ENCODE peak calls at places on chromosomes 3 and 15, in seven cellular contexts. P is mucosa of descending colon, Y is neural progenitor cell, G is colonic mucosa, M is GM23248, T is stomach, V is PC-3. W is an unnamed sample. For H3K9me3 and H3K36me3, the result is how much of the 10 kb centered on the place peaks cover.

GRCh38 chr3:43273429-43273828 is 12.9 kb upstream of the SNRK start:
- DNase-seq in P (no peak), Y (peak), G (no peak), M (no peak), T (no peak), V (no peak), W (no peak)

GRCh38 chr3:182413682-182414081 is 379.6 kb upstream of the ATP11B start:
- DNase-seq in P (no peak), Y (no peak), G (no peak), M (no peak), T (no peak), V (no peak), W (no peak)

GRCh38 chr15:87682527-87682926 is 574.0 kb downstream of the NTRK3 start:
- DNase-seq in P (no peak), Y (no peak), G (no peak), M (no peak), T (no peak), V (no peak), W (no peak)

GRCh38 chr15:68365140-68365745 is 66.7 kb downstream of the ITGA11 start:
- DNase-seq in P (no peak), Y (no peak), G (no peak), M (no peak), T (no peak), V (no peak), W (peak)

GRCh38 chr3:30315452-30315851 is 290.9 kb upstream of the TGFBR2 start:
- DNase-seq in P (no peak), Y (no peak), G (no peak), M (peak), T (no peak), V (no peak), W (no peak)

GRCh38 chr3:160027541-160028195 is 39.0 kb downstream of the IL12A start:
- DNase-seq in P (no peak), Y (no peak), G (no peak), M (peak), T (no peak), V (peak), W (peak)

GRCh38 chr15:33242165-33242564 is 47.7 kb upstream of the FMN1 start:
- DNase-seq in P (no peak), Y (no peak), G (no peak), M (peak), T (no peak), V (peak), W (peak)

GRCh38 chr3:138912237-138912636 is 34.7 kb downstream of the FOXL2 start:
- DNase-seq in P (no peak), Y (no peak), G (no peak), M (no peak), T (no peak), V (no peak), W (no peak)

GRCh38 chr3:176663376-176663775 is 533.9 kb downstream of the TBL1XR1 start:
- DNase-seq in P (no peak), Y (peak), G (no peak), M (peak), T (no peak), V (peak), W (no peak)

GRCh38 chr15:40048155-40048792 is 9.3 kb upstream of the SRP14 start:
- DNase-seq in P (peak), Y (no peak), G (no peak), M (no peak), T (peak), V (no peak), W (no peak)

GRCh38 chr3:11155341-11156025 is 1.2 kb downstream of the HRH1 start:
- DNase-seq in P (peak), Y (peak), G (peak), M (peak), T (peak), V (peak), W (peak)

GRCh38 chr3:56956906-56957305 is 103.6 kb upstream of the SPATA12 start:
- DNase-seq in P (no peak), Y (no peak), G (no peak), M (no peak), T (no peak), V (no peak), W (no peak)

GRCh38 chr3:128922804-128923459 is 43.5 kb downstream of the ACAD9 start:
- DNase-seq in P (no peak), Y (no peak), G (no peak), M (no peak), T (no peak), V (no peak), W (no peak)

GRCh38 chr3:141183606-141184005 is 48.0 kb upstream of the PXYLP1 start:
- DNase-seq in P (no peak), Y (no peak), G (no peak), M (no peak), T (no peak), V (no peak), W (no peak)

GRCh38 chr3:190220362-190220761 is 99.7 kb upstream of the P3H2 start:
- DNase-seq in P (no peak), Y (no peak), G (no peak), M (no peak), T (no peak), V (no peak), W (no peak)

GRCh38 chr15:61828008-61828407 is 232.2 kb downstream of the VPS13C start:
- DNase-seq in P (no peak), Y (no peak), G (no peak), M (no peak), T (no peak), V (peak), W (no peak)

GRCh38 chr3:158702815-158703481 is 29.3 kb downstream of the RARRES1 start:
- DNase-seq in P (no peak), Y (no peak), G (no peak), M (peak), T (no peak), V (peak), W (no peak)

GRCh38 chr15:78628227-78628626 is 7.4 kb upstream of the CHRNA3 start:
- DNase-seq in P (no peak), Y (no peak), G (no peak), M (no peak), T (no peak), V (no peak), W (no peak)

GRCh38 chr3:8575364-8576104 is 69.1 kb downstream of the SSUH2 start:
- DNase-seq in P (no peak), Y (no peak), G (no peak), M (peak), T (no peak), V (peak), W (no peak)

GRCh38 chr3:10693457-10693856 is 122.6 kb upstream of the SLC6A11 start:
- DNase-seq in P (no peak), Y (no peak), G (no peak), M (no peak), T (no peak), V (peak), W (no peak)

GRCh38 chr15:98983333-98983732 is 24.3 kb downstream of the PGPEP1L start:
- DNase-seq in P (no peak), Y (no peak), G (peak), M (peak), T (peak), V (peak), W (peak)

GRCh38 chr3:159762238-159762637 is 226.4 kb upstream of the IL12A start:
- DNase-seq in P (no peak), Y (peak), G (no peak), M (peak), T (no peak), V (peak), W (peak)

GRCh38 chr15:70272565-70273355 is 175.0 kb upstream of the TLE3 start:
- DNase-seq in P (no peak), Y (no peak), G (no peak), M (no peak), T (no peak), V (no peak), W (no peak)

GRCh38 chr15:94080416-94080815 is 150.9 kb upstream of the MCTP2 start:
- DNase-seq in P (no peak), Y (no peak), G (no peak), M (peak), T (no peak), V (peak), W (peak)

GRCh38 chr3:37114251-37115145 is 59.9 kb downstream of the LRRFIP2 start:
- DNase-seq in P (no peak), Y (no peak), G (no peak), M (peak), T (no peak), V (peak), W (no peak)

GRCh38 chr15:39248204-39248603 is 332.7 kb upstream of the THBS1 start:
- DNase-seq in P (no peak), Y (no peak), G (no peak), M (peak), T (no peak), V (peak), W (peak)

GRCh38 chr3:193594946-193595689 is 2.1 kb downstream of the OPA1 start:
- DNase-seq in P (no peak), Y (no peak), G (no peak), M (peak), T (no peak), V (peak), W (no peak)

GRCh38 chr3:28915711-28916481 is 365.0 kb upstream of the RBMS3 start:
- DNase-seq in P (no peak), Y (peak), G (peak), M (peak), T (peak), V (peak), W (peak)

GRCh38 chr3:50623840-50624474 is 7.0 kb downstream of the MAPKAPK3 start:
- DNase-seq in P (no peak), Y (no peak), G (no peak), M (peak), T (no peak), V (no peak), W (peak)

GRCh38 chr15:48250640-48251076 is 44.6 kb downstream of the SLC12A1 start:
- DNase-seq in P (no peak), Y (peak), G (peak), M (peak), T (no peak), V (peak), W (peak)

GRCh38 chr3:126051234-126051633 is 32.7 kb downstream of the SLC41A3 start:
- DNase-seq in P (no peak), Y (no peak), G (no peak), M (no peak), T (no peak), V (no peak), W (no peak)

GRCh38 chr15:63905558-63906265 is 72.0 kb upstream of the HERC1 start:
- DNase-seq in P (peak), Y (no peak), G (no peak), M (no peak), T (no peak), V (no peak), W (no peak)

GRCh38 chr15:55318588-55319494 is at the start of the genes PIGB and PIGBOS1:
- DNase-seq in P (peak), Y (peak), G (peak), M (peak), T (peak), V (peak), W (peak)

GRCh38 chr15:78004919-78005634 is 72.4 kb downstream of the TBC1D2B start:
- DNase-seq in P (peak), Y (no peak), G (peak), M (peak), T (peak), V (peak), W (peak)

GRCh38 chr3:16433701-16434151 is 79.8 kb downstream of the RFTN1 start:
- DNase-seq in P (no peak), Y (no peak), G (no peak), M (no peak), T (no peak), V (no peak), W (no peak)

GRCh38 chr15:89496155-89497098 is at the start of gene RHCG:
- DNase-seq in P (peak), Y (peak), G (no peak), M (peak), T (no peak), V (no peak), W (no peak)

GRCh38 chr3:99526927-99527326 is 111.5 kb upstream of the COL8A1 start:
- DNase-seq in P (no peak), Y (peak), G (no peak), M (no peak), T (no peak), V (no peak), W (no peak)

GRCh38 chr3:108030915-108031425 is 59.9 kb downstream of the CD47 start:
- DNase-seq in P (no peak), Y (no peak), G (no peak), M (no peak), T (no peak), V (no peak), W (no peak)

DNA sequence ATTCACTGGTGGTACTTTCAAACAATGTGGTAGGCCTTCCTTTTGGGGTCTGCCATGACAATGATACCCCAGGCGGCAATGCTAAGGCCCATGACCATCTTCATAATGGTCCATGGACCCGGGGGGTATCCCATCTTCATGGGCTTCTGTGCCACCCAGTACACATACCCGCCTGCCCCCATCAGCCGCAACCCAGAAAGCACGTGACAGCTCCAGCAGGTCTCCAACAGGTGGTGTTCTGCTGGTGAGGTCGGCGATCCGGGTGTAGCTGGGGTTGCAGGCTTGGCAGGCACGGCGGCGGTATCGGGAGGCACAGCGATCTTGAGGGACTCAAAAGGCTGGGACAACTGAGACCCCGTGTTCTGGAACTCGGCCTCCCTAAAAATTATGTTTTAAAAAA is 214.5 kb downstream of the SNRPN start:
- DNase-seq in P (no peak), Y (no peak), G (no peak), M (no peak), T (peak), V (no peak), W (no peak)
- H3K9me3 ChIP-seq in P (half or more), Y (under half), G (under half), M (under half), T (half or more), V (under half), W (under half)

DNA sequence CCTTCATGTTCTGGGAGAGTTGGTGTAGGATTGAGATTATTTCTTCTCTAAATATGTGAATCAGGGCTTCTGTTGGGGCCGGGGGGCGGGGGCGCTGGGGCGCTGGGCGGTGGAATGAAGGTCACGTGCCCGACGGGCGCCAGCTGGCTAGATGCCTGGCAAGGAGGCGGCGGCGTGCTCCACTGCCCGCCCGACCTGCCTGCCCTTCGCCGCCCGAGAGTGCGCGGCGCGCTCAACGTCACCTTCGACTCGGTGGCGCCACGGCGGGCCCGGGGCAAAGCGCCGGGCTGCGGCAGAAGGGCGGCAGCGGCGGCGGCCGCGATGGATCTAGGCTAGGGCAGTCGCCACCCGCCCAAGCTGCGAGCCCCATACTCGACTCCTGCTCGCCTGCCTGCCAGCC is 47.0 kb upstream of the LHFPL4 start:
- DNase-seq in P (peak), Y (no peak), G (peak), M (peak), T (peak), V (no peak), W (peak)
- H3K4me3 ChIP-seq in P (no peak), Y (no peak), G (peak), M (peak), T (peak), V (peak), W (no peak)

GRCh38 chr15:82540055-82540983 is at the start of gene RPS17:
- DNase-seq in P (peak), Y (peak), G (peak), M (peak), T (peak), V (peak), W (peak)

GRCh38 chr15:82543155-82543554 is 2.9 kb upstream of the RPS17 start:
- DNase-seq in P (no peak), Y (peak), G (no peak), M (peak), T (no peak), V (no peak), W (peak)

GRCh38 chr15:82539690-82540054 is 585 bp downstream of the RPS17 start:
- DNase-seq in P (no peak), Y (peak), G (peak), M (peak), T (no peak), V (no peak), W (no peak)

GRCh38 chr15:82538961-82539689 is 1.1 kb downstream of the RPS17 start:
- DNase-seq in P (peak), Y (no peak), G (no peak), M (peak), T (no peak), V (no peak), W (no peak)

GRCh38 chr15:82540984-82541431 is 751 bp upstream of the RPS17 start:
- DNase-seq in P (peak), Y (peak), G (peak), M (peak), T (no peak), V (no peak), W (peak)
- H3K36me3 ChIP-seq in P (under half), Y (under half), G (under half), M (under half), T (under half), V (under half), W (under half)

GRCh38 chr3:171494457-171495109 is 34.4 kb upstream of the TNIK start:
- DNase-seq in P (no peak), Y (no peak), G (no peak), M (no peak), T (no peak), V (no peak), W (no peak)
- H3K9me3 ChIP-seq in P (under half), Y (under half), G (under half), M (under half), T (under half), V (under half), W (under half)

GRCh38 chr3:196634224-196634623 is 5.3 kb upstream of the NRROS start:
- DNase-seq in P (no peak), Y (no peak), G (no peak), M (no peak), T (no peak), V (no peak), W (no peak)
- H3K4me3 ChIP-seq in P (no peak), Y (no peak), G (no peak), M (no peak), T (no peak), V (no peak), W (no peak)

GRCh38 chr3:187036394-187036793 is 102.9 kb downstream of the RPL39L start:
- DNase-seq in P (no peak), Y (no peak), G (no peak), M (no peak), T (no peak), V (no peak), W (no peak)
- H3K36me3 ChIP-seq in P (under half), Y (under half), G (under half), M (under half), T (under half), V (under half), W (under half)

DNA sequence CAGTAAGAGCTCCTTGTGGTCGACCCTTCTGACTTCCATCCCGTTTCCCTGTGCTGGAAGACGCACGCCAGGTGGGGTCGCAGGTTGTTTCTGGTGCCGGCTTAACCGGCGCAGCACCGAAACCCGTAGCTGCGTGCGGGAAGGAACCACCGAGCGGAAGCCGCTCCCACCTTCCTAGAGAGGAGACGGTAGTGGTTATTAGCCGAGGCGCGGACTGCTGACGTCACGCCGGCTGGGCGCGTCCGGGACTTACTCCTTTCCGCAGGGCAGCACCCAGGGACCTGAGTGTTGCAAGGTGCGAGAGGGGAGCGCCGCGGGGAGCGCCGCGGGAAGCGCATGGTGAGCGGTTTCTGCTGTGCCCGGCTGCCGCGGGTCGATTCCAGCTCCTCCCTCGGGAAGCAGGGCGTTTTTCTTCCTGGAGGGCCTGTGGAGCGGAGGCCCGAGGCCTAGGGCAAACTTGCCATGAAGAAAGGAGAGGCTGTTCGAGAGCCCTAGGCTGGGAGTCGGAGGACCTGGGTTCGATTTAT is at the start of gene ZNF501:
- DNase-seq in P (peak), Y (peak), G (peak), M (peak), T (peak), V (no peak), W (peak)
- H3K9me3 ChIP-seq in P (half or more), Y (under half), G (under half), M (under half), T (half or more), V (half or more), W (under half)

GRCh38 chr15:30905821-30906220 is 2.1 kb downstream of the FAN1 start:
- DNase-seq in P (no peak), Y (no peak), G (peak), M (no peak), T (no peak), V (peak), W (no peak)

GRCh38 chr15:30901889-30902288 is 1.8 kb upstream of the FAN1 start:
- DNase-seq in P (no peak), Y (no peak), G (no peak), M (no peak), T (no peak), V (no peak), W (no peak)

GRCh38 chr15:30906366-30906765 is 2.7 kb downstream of the FAN1 start:
- DNase-seq in P (peak), Y (no peak), G (peak), M (no peak), T (no peak), V (no peak), W (no peak)

GRCh38 chr15:30903497-30904187 is at the start of gene FAN1:
- DNase-seq in P (peak), Y (peak), G (peak), M (peak), T (peak), V (peak), W (peak)

DNA sequence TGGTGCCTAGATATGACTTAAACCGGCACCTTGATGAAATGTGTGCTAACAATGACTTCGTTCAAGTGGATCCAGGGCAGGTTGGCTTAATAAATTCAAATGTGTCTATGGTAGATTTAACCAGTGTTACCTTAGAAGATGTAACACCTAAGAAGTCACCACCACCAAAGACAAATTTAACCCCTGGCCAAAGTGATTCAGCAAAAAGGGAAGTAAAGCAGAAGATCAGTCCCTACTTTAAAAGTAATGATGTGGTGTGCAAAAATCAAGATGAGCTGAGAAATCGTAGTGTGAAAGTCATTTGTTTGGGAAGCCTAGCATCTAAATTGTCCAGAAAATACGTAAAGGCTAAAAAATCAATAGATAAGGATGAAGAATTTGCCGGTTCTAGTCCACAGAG is 1.1 kb downstream of the FAN1 start:
- DNase-seq in P (no peak), Y (no peak), G (no peak), M (no peak), T (no peak), V (no peak), W (no peak)
- H3K4me3 ChIP-seq in P (no peak), Y (peak), G (no peak), M (peak), T (peak), V (peak), W (no peak)